ENCODE peak calls at places on chromosomes 13 and 19, in eight cellular contexts. E is AG10803; F is fibroblast of mammary gland; K is nephron progenitor cell; C is fibroblast of lung; X is upper lobe of right lung; N is CD8-positive, alpha-beta T cell; T is AG09309. S is an unnamed sample.

GRCh38 chr19:51798958-51799310 is 4.0 kb downstream of the FPR3 start:
- DNase-seq in E (no peak), X (peak; percentile 78), T (no peak), K (no peak), F (no peak), N (no peak), C (no peak), S (no peak)

GRCh38 chr19:1221141-1221903 is 15.7 kb downstream of the STK11 start:
- DNase-seq in C (peak; percentile 40), K (peak; percentile 67), F (peak; percentile 65), E (peak; percentile 40), T (no peak), N (no peak), X (no peak), S (no peak)

GRCh38 chr13:65907656-65908441 is 1322.3 kb downstream of the PCDH9 start:
- DNase-seq in N (no peak), C (peak; percentile 59), T (no peak), E (peak; percentile 3), F (no peak), X (no peak), K (no peak), S (no peak)

GRCh38 chr19:52535831-52536800 is 8.6 kb downstream of the ZNF808 start:
- DNase-seq in E (peak; percentile 71), F (peak; percentile 70), C (peak; percentile 80), T (no peak), K (peak; percentile 96), N (peak; percentile 94), X (peak; percentile 89), S (peak; percentile 78)

GRCh38 chr19:42683917-42684513 is 56.3 kb downstream of the PSG3 start:
- DNase-seq in E (peak; percentile 31), X (no peak), K (peak; percentile 21), C (peak; percentile 12), N (peak; percentile 16), F (peak; percentile 39), T (no peak), S (no peak)

GRCh38 chr19:40601061-40601973 is at the start of gene LTBP4:
- DNase-seq in X (peak; percentile 81), F (no peak), K (peak; percentile 60), N (no peak), T (no peak), E (no peak), C (peak; percentile 42), S (no peak)

GRCh38 chr13:25276748-25277147 is 10.5 kb downstream of the MTMR6 start:
- DNase-seq in N (no peak), K (no peak), T (no peak), C (peak; percentile 49), E (no peak), X (no peak), F (peak; percentile 56), S (no peak)

GRCh38 chr13:42420304-42420703 is 148.4 kb downstream of the AKAP11 start:
- DNase-seq in T (no peak), E (no peak), C (no peak), K (no peak), X (no peak), F (no peak), N (no peak), S (no peak)

GRCh38 chr19:16306728-16307402 is 17.8 kb upstream of the KLF2 start:
- DNase-seq in X (no peak), T (no peak), N (no peak), K (no peak), F (no peak), C (no peak), E (no peak), S (no peak)

GRCh38 chr19:42270346-42271044 is 1.4 kb downstream of the CIC start:
- DNase-seq in T (peak; percentile 76), N (peak; percentile 63), X (peak; percentile 80), E (peak; percentile 91), F (peak; percentile 81), C (peak; percentile 68), K (no peak), S (no peak)

GRCh38 chr13:48908381-48909087 is 67.2 kb upstream of the FNDC3A start:
- DNase-seq in N (no peak), T (peak; percentile 55), X (no peak), E (peak; percentile 25), F (peak; percentile 84), K (no peak), C (peak; percentile 64), S (no peak)

GRCh38 chr19:7418575-7418974 is 69.8 kb downstream of the ARHGEF18 start:
- DNase-seq in E (no peak), F (no peak), C (no peak), N (no peak), T (no peak), X (no peak), K (no peak), S (no peak)

GRCh38 chr13:27302643-27303262 is 32.1 kb downstream of the RASL11A start:
- DNase-seq in C (no peak), X (no peak), F (no peak), T (no peak), K (no peak), E (no peak), N (no peak), S (no peak)

GRCh38 chr13:27298849-27299248 is 28.2 kb downstream of the RASL11A start:
- DNase-seq in K (no peak), T (no peak), C (no peak), E (no peak), X (no peak), F (no peak), N (no peak), S (no peak)

GRCh38 chr13:27304099-27304498 is 33.5 kb downstream of the RASL11A start:
- DNase-seq in K (no peak), E (no peak), N (no peak), C (no peak), X (no peak), T (no peak), F (no peak), S (no peak)

GRCh38 chr13:27304611-27305010 is 34.0 kb downstream of the RASL11A start:
- DNase-seq in X (no peak), C (no peak), K (no peak), T (no peak), N (no peak), F (no peak), E (no peak), S (no peak)

DNA sequence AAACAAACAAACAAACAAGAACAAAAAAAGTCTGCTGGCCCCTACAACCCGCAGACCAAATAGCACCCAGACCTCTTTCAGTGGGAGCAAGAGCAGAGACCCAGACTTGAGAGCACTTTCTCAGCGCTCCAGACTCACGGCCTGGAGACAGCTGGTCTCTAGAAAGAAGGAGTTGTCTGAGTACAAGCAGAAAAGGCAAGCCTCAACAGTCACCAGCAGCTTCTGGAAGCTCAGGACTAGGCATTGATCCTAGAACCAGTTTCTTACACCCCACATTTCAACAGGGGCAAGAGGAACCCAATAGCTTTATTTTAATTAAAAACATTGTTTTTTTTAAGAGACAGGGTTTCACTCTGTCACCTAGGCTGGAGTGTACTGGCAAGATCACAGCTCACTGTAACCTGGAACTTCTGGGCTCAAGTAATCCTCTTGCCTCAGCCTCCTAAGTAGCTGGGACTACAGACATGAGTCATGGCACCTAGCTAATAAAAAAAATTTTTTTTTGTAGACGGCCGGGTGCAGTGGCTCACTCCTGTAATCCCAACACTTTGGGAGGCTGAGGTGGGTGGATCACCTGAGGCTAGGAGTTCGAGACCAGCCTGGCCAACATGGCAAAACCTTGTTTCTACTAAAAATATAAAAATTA is 30.4 kb downstream of the RASL11A start:
- DNase-seq in F (no peak), N (no peak), E (no peak), T (no peak), K (no peak), X (no peak), C (no peak), S (no peak)
- TF ChIP-seq CTCF in F (no peak), N (no peak), E (no peak), T (no peak), K (no peak), X (no peak), C (no peak), S (no peak)

GRCh38 chr13:40611004-40611403 is 55.4 kb downstream of the FOXO1 start:
- DNase-seq in K (no peak), E (no peak), X (no peak), C (no peak), T (no peak), F (no peak), N (no peak), S (no peak)
- TF ChIP-seq CTCF in K (no peak), E (no peak), X (no peak), C (no peak), T (no peak), F (no peak), N (no peak), S (no peak)

DNA sequence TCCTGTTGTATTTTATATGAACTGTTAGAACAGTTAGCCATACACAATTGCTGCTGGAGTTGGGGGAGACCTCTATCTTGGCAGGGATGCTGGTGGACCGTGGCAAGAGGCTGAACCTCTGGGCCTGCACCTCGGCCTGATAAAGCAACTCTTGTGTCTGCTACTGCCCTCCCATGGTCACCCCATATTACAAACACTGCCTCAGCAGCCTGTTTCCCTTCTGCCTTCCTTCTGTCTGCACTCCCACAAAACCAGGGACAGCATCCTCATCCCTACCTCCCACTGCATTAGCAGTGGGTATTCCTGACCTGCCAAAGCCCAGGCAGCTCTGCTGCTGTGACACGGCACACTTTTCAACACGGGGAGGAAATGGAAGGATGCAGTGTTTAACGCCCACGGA is 456.4 kb downstream of the FGF14 start:
- DNase-seq in X (no peak), N (no peak), C (no peak), K (no peak), E (no peak), T (no peak), F (no peak), S (no peak)
- TF ChIP-seq CTCF in X (no peak), N (no peak), C (no peak), K (no peak), E (no peak), T (no peak), F (no peak), S (no peak)

DNA sequence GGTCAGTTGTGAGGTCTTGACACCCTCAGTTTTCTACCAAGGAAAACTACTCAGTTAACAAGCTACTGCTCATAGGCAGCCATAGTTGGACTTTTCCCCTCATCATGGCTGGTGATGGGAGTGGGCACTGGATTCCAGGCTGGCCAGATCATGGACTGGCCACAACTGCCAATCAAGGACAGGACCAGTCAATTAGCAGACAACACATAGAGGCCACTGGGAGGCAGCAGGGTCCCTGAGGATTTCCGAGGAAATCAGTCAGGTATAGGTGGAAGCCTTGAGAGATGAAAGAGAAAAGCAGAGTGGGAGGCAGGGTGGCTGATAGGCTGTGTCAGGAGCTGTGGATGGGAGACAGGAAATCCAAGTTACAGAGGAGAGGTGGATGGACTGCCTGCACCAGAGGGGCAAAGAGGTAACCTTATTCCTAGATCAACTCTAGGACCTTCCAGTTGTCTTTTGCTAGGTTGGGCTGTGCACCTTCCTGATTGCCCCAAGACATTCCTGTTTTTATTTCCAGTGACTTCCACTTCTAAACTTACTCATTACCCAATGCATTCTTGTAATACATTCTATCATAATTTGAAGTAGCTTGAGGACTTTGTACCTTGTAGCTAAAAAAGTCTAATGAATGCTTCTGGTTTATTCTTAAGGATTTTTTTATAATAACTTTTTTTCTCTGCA is 361.8 kb downstream of the KCNRG start:
- DNase-seq in E (no peak), T (no peak), C (no peak), F (no peak), X (no peak), K (no peak), N (no peak), S (no peak)
- TF ChIP-seq CTCF in E (no peak), T (no peak), C (no peak), F (peak; percentile 5), X (peak; percentile 7), K (no peak), N (no peak), S (no peak)

GRCh38 chr13:23667750-23668149 is 97.5 kb downstream of the TNFRSF19 start:
- DNase-seq in X (no peak), F (no peak), C (no peak), T (no peak), N (no peak), K (no peak), E (no peak), S (no peak)
- TF ChIP-seq CTCF in X (no peak), F (no peak), C (no peak), T (no peak), N (no peak), K (no peak), E (no peak), S (no peak)

S was measured in mesothelial cell of epicardium.